ENCODE peak calls at places on chromosome 21, in nine cellular contexts. One of them, this sample, is unnamed.
A peak's percentile ranks its signal among the peaks of the same experiment; 100 is the strongest.

GRCh38 chr21:42525228-42525604 is 11.6 kb downstream of the SLC37A1 start:
- DNase-seq in A549: no peak
- DNase-seq in heart left ventricle: no peak
- DNase-seq in prostate gland: no peak
- DNase-seq in stomach: no peak
- DNase-seq in body of pancreas: no peak
- DNase-seq in H1: peak; percentile 58
- DNase-seq in IMR-90: peak; percentile 15
- DNase-seq in ovary: peak; percentile 75
- DNase-seq in this sample: peak; percentile 46

GRCh38 chr21:20537162-20537561 is 461.0 kb upstream of the NCAM2 start:
- DNase-seq in A549: no peak
- DNase-seq in heart left ventricle: no peak
- DNase-seq in prostate gland: no peak
- DNase-seq in stomach: no peak
- DNase-seq in body of pancreas: no peak
- DNase-seq in H1: no peak
- DNase-seq in IMR-90: no peak
- DNase-seq in ovary: no peak
- DNase-seq in this sample: no peak

GRCh38 chr21:35071347-35071746 is 22.2 kb upstream of the RUNX1 start:
- DNase-seq in A549: no peak
- DNase-seq in heart left ventricle: no peak
- DNase-seq in prostate gland: no peak
- DNase-seq in stomach: no peak
- DNase-seq in body of pancreas: no peak
- DNase-seq in H1: no peak
- DNase-seq in IMR-90: no peak
- DNase-seq in ovary: no peak
- DNase-seq in this sample: no peak

GRCh38 chr21:18620421-18620820 is 216.8 kb upstream of the TMPRSS15 start:
- DNase-seq in A549: no peak
- DNase-seq in heart left ventricle: no peak
- DNase-seq in prostate gland: no peak
- DNase-seq in stomach: no peak
- DNase-seq in body of pancreas: no peak
- DNase-seq in H1: no peak
- DNase-seq in IMR-90: no peak
- DNase-seq in ovary: no peak
- DNase-seq in this sample: no peak

GRCh38 chr21:41390043-41390639 is 28.3 kb downstream of the MX2 start:
- DNase-seq in A549: no peak
- DNase-seq in heart left ventricle: peak; percentile 17
- DNase-seq in prostate gland: no peak
- DNase-seq in stomach: no peak
- DNase-seq in body of pancreas: no peak
- DNase-seq in H1: no peak
- DNase-seq in IMR-90: no peak
- DNase-seq in ovary: no peak
- DNase-seq in this sample: no peak

GRCh38 chr21:42671778-42672593 is 18.6 kb downstream of the PDE9A start:
- DNase-seq in A549: no peak
- DNase-seq in heart left ventricle: no peak
- DNase-seq in prostate gland: peak; percentile 81
- DNase-seq in stomach: no peak
- DNase-seq in body of pancreas: no peak
- DNase-seq in H1: no peak
- DNase-seq in IMR-90: no peak
- DNase-seq in ovary: no peak
- DNase-seq in this sample: no peak

GRCh38 chr21:32007461-32007860 is 134.6 kb downstream of the HUNK start:
- DNase-seq in A549: peak; percentile 31
- DNase-seq in heart left ventricle: no peak
- DNase-seq in prostate gland: no peak
- DNase-seq in stomach: no peak
- DNase-seq in body of pancreas: no peak
- DNase-seq in H1: no peak
- DNase-seq in IMR-90: peak; percentile 82
- DNase-seq in ovary: no peak
- DNase-seq in this sample: no peak

GRCh38 chr21:31630062-31630711 is 29.3 kb upstream of the SOD1 start:
- DNase-seq in A549: peak; percentile 79
- DNase-seq in heart left ventricle: no peak
- DNase-seq in prostate gland: peak; percentile 93
- DNase-seq in stomach: peak; percentile 84
- DNase-seq in body of pancreas: peak; percentile 93
- DNase-seq in H1: no peak
- DNase-seq in IMR-90: peak; percentile 93
- DNase-seq in ovary: no peak
- DNase-seq in this sample: peak; percentile 68

GRCh38 chr21:29238052-29238966 is 60.4 kb upstream of the BACH1 start:
- DNase-seq in A549: no peak
- DNase-seq in heart left ventricle: no peak
- DNase-seq in prostate gland: no peak
- DNase-seq in stomach: no peak
- DNase-seq in body of pancreas: no peak
- DNase-seq in H1: no peak
- DNase-seq in IMR-90: peak; percentile 54
- DNase-seq in ovary: no peak
- DNase-seq in this sample: no peak

GRCh38 chr21:16870116-16870515 is 642.7 kb upstream of the CXADR start:
- DNase-seq in A549: no peak
- DNase-seq in heart left ventricle: no peak
- DNase-seq in prostate gland: no peak
- DNase-seq in stomach: no peak
- DNase-seq in body of pancreas: no peak
- DNase-seq in H1: no peak
- DNase-seq in IMR-90: peak; percentile 5
- DNase-seq in ovary: no peak
- DNase-seq in this sample: no peak

GRCh38 chr21:40339050-40339449 is 471.8 kb downstream of the PCP4 start:
- DNase-seq in A549: no peak
- DNase-seq in heart left ventricle: no peak
- DNase-seq in prostate gland: no peak
- DNase-seq in stomach: no peak
- DNase-seq in body of pancreas: peak; percentile 13
- DNase-seq in H1: no peak
- DNase-seq in IMR-90: no peak
- DNase-seq in ovary: no peak
- DNase-seq in this sample: no peak

GRCh38 chr21:40333731-40334130 is 466.5 kb downstream of the PCP4 start:
- DNase-seq in A549: no peak
- DNase-seq in heart left ventricle: no peak
- DNase-seq in prostate gland: no peak
- DNase-seq in stomach: no peak
- DNase-seq in body of pancreas: no peak
- DNase-seq in H1: no peak
- DNase-seq in IMR-90: no peak
- DNase-seq in ovary: no peak
- DNase-seq in this sample: no peak

GRCh38 chr21:40337981-40338380 is 470.7 kb downstream of the PCP4 start:
- DNase-seq in A549: no peak
- DNase-seq in heart left ventricle: no peak
- DNase-seq in prostate gland: no peak
- DNase-seq in stomach: no peak
- DNase-seq in body of pancreas: no peak
- DNase-seq in H1: no peak
- DNase-seq in IMR-90: no peak
- DNase-seq in ovary: no peak
- DNase-seq in this sample: no peak

GRCh38 chr21:40334159-40334558 is 466.9 kb downstream of the PCP4 start:
- DNase-seq in A549: no peak
- DNase-seq in heart left ventricle: no peak
- DNase-seq in prostate gland: no peak
- DNase-seq in stomach: no peak
- DNase-seq in body of pancreas: no peak
- DNase-seq in H1: no peak
- DNase-seq in IMR-90: no peak
- DNase-seq in ovary: no peak
- DNase-seq in this sample: no peak

DNA sequence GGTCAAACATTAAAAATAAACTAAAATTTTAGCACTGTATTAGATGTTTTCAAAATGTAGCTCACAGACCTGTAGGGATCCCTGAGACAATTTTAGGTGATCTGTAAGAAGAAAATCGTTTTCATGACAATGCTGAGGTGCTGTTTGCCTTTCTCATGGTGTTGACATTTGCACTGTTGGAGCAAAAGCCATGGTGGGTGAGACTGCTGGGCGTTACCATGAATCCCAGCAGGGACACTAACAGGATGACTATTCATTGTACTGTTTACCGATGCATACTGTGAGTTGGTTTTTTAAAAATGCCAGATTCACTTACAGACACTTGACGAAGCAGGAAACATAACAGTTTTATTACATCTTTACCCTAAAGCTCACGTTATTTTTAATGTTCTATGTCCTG is 468.5 kb downstream of the PCP4 start:
- DNase-seq in A549: no peak
- DNase-seq in heart left ventricle: no peak
- DNase-seq in prostate gland: no peak
- DNase-seq in stomach: no peak
- DNase-seq in body of pancreas: no peak
- DNase-seq in H1: no peak
- DNase-seq in IMR-90: no peak
- DNase-seq in ovary: no peak
- DNase-seq in this sample: no peak
- TF ChIP-seq POLR2A in A549: no peak
- TF ChIP-seq POLR2A in heart left ventricle: no peak
- TF ChIP-seq POLR2A in prostate gland: no peak
- TF ChIP-seq POLR2A in stomach: no peak
- TF ChIP-seq POLR2A in body of pancreas: no peak
- TF ChIP-seq POLR2A in H1: no peak
- TF ChIP-seq POLR2A in IMR-90: no peak
- TF ChIP-seq POLR2A in ovary: no peak
- TF ChIP-seq POLR2A in this sample: no peak

DNA sequence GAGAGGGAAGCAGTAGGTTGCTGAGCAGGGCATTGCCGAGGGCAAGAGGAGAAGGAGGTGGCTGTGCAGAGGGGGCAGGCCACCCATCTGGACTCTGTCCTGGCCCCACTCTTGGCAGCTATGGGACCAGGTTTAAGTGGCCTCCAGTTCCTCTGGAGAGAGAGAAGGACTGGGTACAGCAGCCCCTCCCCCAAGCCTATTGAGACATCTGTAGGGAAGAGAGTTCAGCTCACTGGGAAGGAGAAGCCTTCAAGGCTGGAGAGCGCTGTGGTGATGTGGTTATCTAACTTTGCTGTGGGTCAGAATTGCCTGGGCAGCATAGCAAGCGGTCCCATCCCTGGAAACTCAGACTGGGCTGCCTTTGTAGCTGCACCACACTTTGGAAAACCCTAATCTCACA is 93.9 kb downstream of the KCNJ15 start:
- DNase-seq in A549: no peak
- DNase-seq in heart left ventricle: no peak
- DNase-seq in prostate gland: no peak
- DNase-seq in stomach: no peak
- DNase-seq in body of pancreas: no peak
- DNase-seq in H1: no peak
- DNase-seq in IMR-90: no peak
- DNase-seq in ovary: no peak
- DNase-seq in this sample: no peak
- H3K27ac ChIP-seq in A549: peak overlapping the region; percentile 84
- H3K27ac ChIP-seq in heart left ventricle: no peak overlapping the region
- H3K27ac ChIP-seq in prostate gland: no peak overlapping the region
- H3K27ac ChIP-seq in stomach: no peak overlapping the region
- H3K27ac ChIP-seq in body of pancreas: no peak overlapping the region
- H3K27ac ChIP-seq in H1: no peak overlapping the region
- H3K27ac ChIP-seq in IMR-90: peak overlapping the region; percentile 79
- H3K27ac ChIP-seq in ovary: no peak overlapping the region
- H3K27ac ChIP-seq in this sample: no peak overlapping the region

GRCh38 chr21:33552093-33552998 is 9.5 kb downstream of the SON start:
- DNase-seq in A549: no peak
- DNase-seq in heart left ventricle: no peak
- DNase-seq in prostate gland: no peak
- DNase-seq in stomach: no peak
- DNase-seq in body of pancreas: no peak
- DNase-seq in H1: no peak
- DNase-seq in IMR-90: peak; percentile 22
- DNase-seq in ovary: no peak
- DNase-seq in this sample: no peak
- TF ChIP-seq POLR2A in A549: no peak
- TF ChIP-seq POLR2A in heart left ventricle: no peak
- TF ChIP-seq POLR2A in prostate gland: no peak
- TF ChIP-seq POLR2A in stomach: no peak
- TF ChIP-seq POLR2A in body of pancreas: no peak
- TF ChIP-seq POLR2A in H1: peak; percentile 43
- TF ChIP-seq POLR2A in IMR-90: no peak
- TF ChIP-seq POLR2A in ovary: no peak
- TF ChIP-seq POLR2A in this sample: no peak

DNA sequence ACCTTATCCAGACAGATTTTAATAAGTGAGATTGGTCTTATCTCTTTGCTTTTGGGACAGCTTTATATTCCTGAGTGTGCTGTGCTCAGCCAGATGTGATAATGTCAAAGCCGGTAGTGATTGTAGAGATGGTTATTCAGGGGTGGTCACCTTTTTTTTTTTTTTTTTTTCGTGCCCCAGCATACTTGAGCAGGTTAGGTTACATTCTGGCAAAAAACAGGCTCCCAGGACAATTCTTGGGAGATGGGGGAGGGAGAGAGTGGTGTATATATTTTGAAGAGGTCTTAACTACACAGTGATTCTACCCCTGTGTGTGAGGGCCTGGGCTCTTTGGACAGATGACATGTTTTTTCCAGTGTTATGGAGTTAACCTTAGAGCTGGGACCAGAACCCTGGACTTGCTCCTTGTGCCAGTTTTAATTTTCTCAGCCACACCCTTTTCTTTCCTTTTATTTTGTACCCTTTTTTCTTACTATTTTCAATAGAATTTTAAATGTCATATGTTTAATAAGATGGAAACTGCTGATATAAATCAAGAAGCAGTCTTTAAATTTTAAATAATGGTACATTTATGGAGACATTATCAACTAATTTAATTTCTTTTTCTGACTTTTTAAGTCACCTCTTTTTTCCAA is 88.4 kb downstream of the DYRK1A start:
- DNase-seq in A549: no peak
- DNase-seq in heart left ventricle: no peak
- DNase-seq in prostate gland: no peak
- DNase-seq in stomach: no peak
- DNase-seq in body of pancreas: no peak
- DNase-seq in H1: no peak
- DNase-seq in IMR-90: no peak
- DNase-seq in ovary: no peak
- DNase-seq in this sample: no peak
- H3K27ac ChIP-seq in A549: peak overlapping the region; percentile 74
- H3K27ac ChIP-seq in heart left ventricle: peak overlapping the region; percentile 60
- H3K27ac ChIP-seq in prostate gland: no peak overlapping the region
- H3K27ac ChIP-seq in stomach: no peak overlapping the region
- H3K27ac ChIP-seq in body of pancreas: no peak overlapping the region
- H3K27ac ChIP-seq in H1: no peak overlapping the region
- H3K27ac ChIP-seq in IMR-90: no peak overlapping the region
- H3K27ac ChIP-seq in ovary: no peak overlapping the region
- H3K27ac ChIP-seq in this sample: peak overlapping the region; percentile 9

DNA sequence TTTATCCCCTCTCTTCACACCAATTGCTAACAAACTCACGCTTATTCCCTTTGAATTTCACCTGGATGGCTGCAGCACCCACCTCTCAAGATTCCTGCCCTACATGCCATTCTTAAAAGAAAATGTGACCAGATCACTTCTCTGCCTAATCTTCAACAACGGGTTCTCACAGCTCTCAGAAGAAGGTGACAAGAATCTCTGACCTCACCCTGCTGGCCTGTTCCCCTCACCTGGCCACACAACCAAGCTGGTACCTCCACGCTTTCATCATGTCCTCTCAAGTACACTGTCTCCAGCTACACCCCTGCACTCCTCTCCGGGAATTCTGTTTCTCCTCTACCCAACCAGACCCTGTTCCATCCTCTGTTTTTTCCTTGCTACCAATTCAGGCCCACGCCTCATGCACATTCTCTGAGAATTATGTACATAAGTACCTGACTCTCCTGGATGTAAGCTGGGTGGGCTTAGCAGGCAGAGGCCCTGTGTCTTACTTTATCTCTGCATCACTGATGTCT is 5.9 kb upstream of the LSS start:
- DNase-seq in A549: no peak
- DNase-seq in heart left ventricle: no peak
- DNase-seq in prostate gland: no peak
- DNase-seq in stomach: no peak
- DNase-seq in body of pancreas: no peak
- DNase-seq in H1: no peak
- DNase-seq in IMR-90: no peak
- DNase-seq in ovary: no peak
- DNase-seq in this sample: no peak
- TF ChIP-seq POLR2A in A549: no peak
- TF ChIP-seq POLR2A in heart left ventricle: no peak
- TF ChIP-seq POLR2A in prostate gland: no peak
- TF ChIP-seq POLR2A in stomach: no peak
- TF ChIP-seq POLR2A in body of pancreas: no peak
- TF ChIP-seq POLR2A in H1: peak; percentile 13
- TF ChIP-seq POLR2A in IMR-90: no peak
- TF ChIP-seq POLR2A in ovary: no peak
- TF ChIP-seq POLR2A in this sample: no peak